ENCODE peak calls at places on chromosome 20, in eight cellular contexts. U is A549, I is K562, F is endothelial cell of umbilical vein, T is HCT116, E is HepG2, Z is GM12878, Y is H1. N is an unnamed sample.

GRCh38 chr20:45470262-45470931 is 844 bp downstream of the WFDC2 start:
- DNase-seq in U (no peak), I (no peak), F (no peak), T (no peak), E (no peak), Z (no peak), Y (no peak), N (peak; percentile 44)

GRCh38 chr20:13331536-13331935 is 110.5 kb downstream of the ISM1 start:
- DNase-seq in U (no peak), I (no peak), F (peak; percentile 50), T (no peak), E (peak; percentile 66), Z (no peak), Y (no peak), N (no peak)

GRCh38 chr20:45095753-45096371 is 5.1 kb downstream of the KCNS1 start:
- DNase-seq in U (peak; percentile 61), I (peak; percentile 63), F (peak; percentile 52), T (peak; percentile 41), E (peak; percentile 69), Z (peak; percentile 27), Y (no peak), N (peak; percentile 76)

GRCh38 chr20:3250091-3250504 is 11.1 kb upstream of the SLC4A11 start:
- DNase-seq in U (peak; percentile 70), I (peak; percentile 56), F (peak; percentile 22), T (no peak), E (peak; percentile 88), Z (no peak), Y (no peak), N (no peak)

GRCh38 chr20:13793001-13793400 is 8.2 kb downstream of the NDUFAF5 start:
- DNase-seq in U (no peak), I (no peak), F (peak; percentile 25), T (no peak), E (no peak), Z (no peak), Y (no peak), N (no peak)

GRCh38 chr20:53133134-53133533 is 161.0 kb downstream of the TSHZ2 start:
- DNase-seq in U (no peak), I (no peak), F (no peak), T (no peak), E (no peak), Z (no peak), Y (no peak), N (no peak)

GRCh38 chr20:44218441-44218840 is 7.9 kb upstream of the OSER1 start:
- DNase-seq in U (no peak), I (no peak), F (no peak), T (no peak), E (no peak), Z (no peak), Y (no peak), N (no peak)

GRCh38 chr20:4544765-4545164 is 176.9 kb upstream of the PRND start:
- DNase-seq in U (no peak), I (no peak), F (no peak), T (no peak), E (no peak), Z (no peak), Y (no peak), N (no peak)

GRCh38 chr20:48159156-48159971 is 374.1 kb upstream of the SULF2 start:
- DNase-seq in U (no peak), I (no peak), F (no peak), T (no peak), E (no peak), Z (no peak), Y (no peak), N (no peak)

GRCh38 chr20:50304883-50305635 is 114.4 kb downstream of the CEBPB start:
- DNase-seq in U (no peak), I (no peak), F (no peak), T (no peak), E (peak; percentile 92), Z (no peak), Y (no peak), N (no peak)

GRCh38 chr20:62835931-62836861 is 19.3 kb downstream of the COL9A3 start:
- DNase-seq in U (no peak), I (no peak), F (no peak), T (no peak), E (no peak), Z (no peak), Y (no peak), N (no peak)

GRCh38 chr20:10034717-10035571 is at the start of gene ANKEF1:
- DNase-seq in U (peak; percentile 91), I (peak; percentile 78), F (peak; percentile 64), T (peak; percentile 59), E (peak; percentile 87), Z (no peak), Y (peak; percentile 29), N (peak; percentile 53)

GRCh38 chr20:37337208-37337955 is 8.6 kb upstream of the SRC start:
- DNase-seq in U (no peak), I (no peak), F (no peak), T (no peak), E (peak; percentile 71), Z (no peak), Y (no peak), N (peak; percentile 50)

GRCh38 chr20:63855363-63856110 is 5.8 kb upstream of the ABHD16B start:
- DNase-seq in U (no peak), I (no peak), F (no peak), T (no peak), E (no peak), Z (no peak), Y (no peak), N (no peak)

GRCh38 chr20:44811150-44811685 is 872 bp upstream of the RIMS4 start:
- DNase-seq in U (no peak), I (no peak), F (no peak), T (no peak), E (no peak), Z (no peak), Y (no peak), N (no peak)

GRCh38 chr20:23143098-23143497 is 57.0 kb upstream of the CD93 start:
- DNase-seq in U (peak; percentile 66), I (no peak), F (peak; percentile 94), T (peak; percentile 47), E (peak; percentile 71), Z (no peak), Y (no peak), N (peak; percentile 92)

GRCh38 chr20:42906120-42906519 is 283.6 kb downstream of the PTPRT start:
- DNase-seq in U (no peak), I (no peak), F (no peak), T (no peak), E (no peak), Z (no peak), Y (no peak), N (no peak)

GRCh38 chr20:57711311-57711712 is 1.5 kb upstream of the PMEPA1 start:
- DNase-seq in U (peak; percentile 55), I (no peak), F (no peak), T (no peak), E (no peak), Z (no peak), Y (no peak), N (no peak)

GRCh38 chr20:57708694-57709673 is 831 bp downstream of the PMEPA1 start:
- DNase-seq in U (no peak), I (no peak), F (peak; percentile 38), T (no peak), E (no peak), Z (no peak), Y (no peak), N (no peak)

GRCh38 chr20:57711826-57712225 is 2.0 kb upstream of the PMEPA1 start:
- DNase-seq in U (no peak), I (no peak), F (no peak), T (no peak), E (no peak), Z (no peak), Y (no peak), N (no peak)

GRCh38 chr20:57710841-57711240 is 1.0 kb upstream of the PMEPA1 start:
- DNase-seq in U (no peak), I (no peak), F (peak; percentile 16), T (no peak), E (no peak), Z (no peak), Y (no peak), N (no peak)

GRCh38 chr20:57709823-57710799 is at the start of gene PMEPA1:
- DNase-seq in U (peak; percentile 94), I (peak; percentile 95), F (peak; percentile 96), T (peak; percentile 56), E (peak; percentile 17), Z (no peak), Y (peak; percentile 84), N (peak; percentile 88)
- TF ChIP-seq POLR2A in U (peak; percentile 64), I (no peak), F (no peak), T (no peak), E (no peak), Z (no peak), Y (no peak), N (no peak)

GRCh38 chr20:33291830-33292355 is 8.9 kb downstream of the BPIFB1 start:
- DNase-seq in U (peak; percentile 40), I (peak; percentile 83), F (peak; percentile 26), T (peak; percentile 19), E (peak; percentile 59), Z (no peak), Y (peak; percentile 57), N (peak; percentile 52)
- TF ChIP-seq MAX in U (no peak), I (no peak), F (no peak), T (no peak), E (no peak), Z (no peak), Y (no peak), N (no peak)

GRCh38 chr20:6122111-6122872 is 538 bp downstream of the FERMT1 start:
- DNase-seq in U (peak; percentile 45), I (no peak), F (peak; percentile 28), T (no peak), E (peak; percentile 32), Z (no peak), Y (no peak), N (peak; percentile 54)

GRCh38 chr20:6120491-6120988 is 2.3 kb downstream of the FERMT1 start:
- DNase-seq in U (no peak), I (no peak), F (no peak), T (no peak), E (no peak), Z (no peak), Y (no peak), N (peak; percentile 76)

GRCh38 chr20:6123650-6124014 is 802 bp upstream of the FERMT1 start:
- DNase-seq in U (no peak), I (no peak), F (no peak), T (no peak), E (peak; percentile 85), Z (no peak), Y (no peak), N (no peak)

GRCh38 chr20:6122873-6123649 is at the start of gene FERMT1:
- DNase-seq in U (peak; percentile 89), I (no peak), F (peak; percentile 31), T (peak; percentile 78), E (peak; percentile 84), Z (no peak), Y (peak; percentile 61), N (peak; percentile 94)

DNA sequence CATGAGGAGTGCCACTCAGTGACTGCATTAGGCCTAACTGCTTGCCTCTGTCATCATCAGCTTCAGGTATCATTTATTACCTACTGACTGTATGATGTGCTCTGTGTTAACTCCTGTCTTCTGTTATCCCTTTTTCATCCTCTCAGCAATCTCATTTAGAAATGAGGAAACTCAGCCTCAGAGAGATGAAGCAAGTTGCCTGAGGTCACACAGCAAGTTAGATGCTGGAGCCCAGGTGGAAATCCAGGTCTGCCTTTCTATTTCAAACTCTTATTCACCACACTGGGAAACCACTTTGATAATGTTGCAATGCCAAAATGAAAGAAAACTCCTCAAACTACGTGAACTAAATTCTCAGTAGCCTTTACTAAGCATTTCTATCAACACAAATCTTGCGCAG is 1.3 kb downstream of the FERMT1 start:
- DNase-seq in U (no peak), I (no peak), F (no peak), T (no peak), E (no peak), Z (no peak), Y (no peak), N (peak; percentile 17)
- H3K4me3 ChIP-seq in U (no peak overlapping the region), I (no peak overlapping the region), F (no peak overlapping the region), T (peak overlapping the region; percentile 82), E (peak overlapping the region; percentile 71), Z (no peak overlapping the region), Y (peak overlapping the region; percentile 48), N (peak overlapping the region; percentile 81)

GRCh38 chr20:35478804-35479472 is 23.5 kb downstream of the CEP250 start:
- DNase-seq in U (peak; percentile 26), I (no peak), F (no peak), T (no peak), E (peak; percentile 77), Z (no peak), Y (no peak), N (peak; percentile 71)
- TF ChIP-seq POLR2A in U (no peak), I (no peak), F (no peak), T (no peak), E (no peak), Z (peak; percentile 24), Y (no peak), N (no peak)

N was measured in NB4.